ENCODE peak calls at places on chromosomes 6 and 20, in six cellular contexts. O is GM12878, K is A549, R is endothelial cell of umbilical vein, G is HepG2, Y is K562. J is an unnamed sample.

GRCh38 chr6:159125977-159126376 is 43.2 kb upstream of the FNDC1 start:
- DNase-seq in O (no peak), K (no peak), R (no peak), G (no peak), Y (no peak), J (no peak)

GRCh38 chr6:70257874-70258273 is 45.0 kb downstream of the COL9A1 start:
- DNase-seq in O (no peak), K (no peak), R (no peak), G (no peak), Y (no peak), J (no peak)

GRCh38 chr20:48684501-48685041 is 143.2 kb downstream of the PREX1 start:
- DNase-seq in O (no peak), K (no peak), R (peak; percentile 26), G (no peak), Y (no peak), J (peak; percentile 30)

GRCh38 chr6:157685596-157686280 is 137.3 kb upstream of the SNX9 start:
- DNase-seq in O (no peak), K (no peak), R (no peak), G (no peak), Y (no peak), J (no peak)

GRCh38 chr6:136859430-136859829 is 37.0 kb downstream of the PEX7 start:
- DNase-seq in O (no peak), K (no peak), R (no peak), G (no peak), Y (no peak), J (peak; percentile 71)

GRCh38 chr20:62876826-62877728 is 15.5 kb upstream of the TCFL5 start:
- DNase-seq in O (no peak), K (no peak), R (peak; percentile 65), G (no peak), Y (no peak), J (no peak)

GRCh38 chr6:7172605-7173185 is 64.9 kb downstream of the RREB1 start:
- DNase-seq in O (no peak), K (no peak), R (peak; percentile 64), G (no peak), Y (no peak), J (peak; percentile 64)

GRCh38 chr6:43715056-43715788 is 27.6 kb upstream of the MRPS18A start:
- DNase-seq in O (peak; percentile 87), K (no peak), R (no peak), G (no peak), Y (no peak), J (no peak)

GRCh38 chr6:28565823-28566526 is 40.3 kb downstream of the GPX5 start:
- DNase-seq in O (no peak), K (no peak), R (no peak), G (peak; percentile 83), Y (peak; percentile 85), J (peak; percentile 66)

GRCh38 chr20:23257848-23258746 is 92.5 kb upstream of the NXT1 start:
- DNase-seq in O (no peak), K (no peak), R (peak; percentile 97), G (no peak), Y (no peak), J (peak; percentile 61)

DNA sequence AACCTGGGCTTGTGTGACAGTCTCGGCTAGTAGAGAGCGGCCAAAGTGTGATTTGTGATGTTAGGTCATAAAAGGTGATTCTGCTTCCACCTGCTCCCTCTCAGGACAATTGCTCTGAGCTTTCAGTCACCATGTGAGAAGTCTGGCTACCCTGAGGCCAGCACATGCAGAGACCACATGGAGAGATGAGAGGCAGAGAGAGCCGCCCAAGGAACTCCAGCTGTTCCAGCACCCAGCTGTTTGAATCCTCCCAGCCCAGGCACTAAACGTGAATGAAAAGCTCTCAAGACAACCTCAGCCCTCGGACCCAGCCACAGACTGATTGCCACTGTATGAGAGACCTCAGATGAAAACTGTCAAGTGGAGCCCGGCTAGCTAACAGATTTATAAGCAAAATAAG is 143.4 kb upstream of the EEF1E1 start:
- DNase-seq in O (no peak), K (no peak), R (no peak), G (no peak), Y (no peak), J (no peak)
- TF ChIP-seq MAX in O (no peak), K (no peak), R (no peak), G (no peak), Y (no peak), J (no peak)

GRCh38 chr6:1622220-1622841 is 12.6 kb downstream of the FOXC1 start:
- DNase-seq in O (no peak), K (no peak), R (no peak), G (no peak), Y (no peak), J (no peak)
- TF ChIP-seq MYC in O (no peak), K (no peak), R (no peak), G (no peak), Y (no peak), J (no peak)

DNA sequence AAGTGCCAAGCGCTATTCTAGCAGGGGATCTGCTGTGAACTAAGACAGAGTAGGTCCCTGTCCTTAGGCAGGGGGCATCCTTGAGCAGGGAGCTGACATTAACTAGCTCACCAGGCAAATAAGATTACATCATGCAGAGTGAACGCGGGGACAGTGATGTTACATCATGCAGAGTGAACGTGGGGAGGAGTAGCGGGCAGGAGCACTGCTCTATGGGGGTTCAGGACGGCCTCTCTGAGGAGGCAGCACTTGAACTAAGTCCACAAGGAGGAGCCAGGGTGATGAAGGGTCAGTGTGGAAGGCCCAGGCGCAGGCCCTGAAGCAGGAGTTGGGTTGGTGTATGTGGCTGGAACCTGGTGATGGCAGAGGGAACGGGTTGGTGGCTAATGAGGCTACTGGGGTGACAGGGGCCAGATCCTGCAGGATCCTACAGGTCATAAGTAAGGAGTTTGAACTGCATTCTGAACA is 38.7 kb downstream of the KAT14 start:
- DNase-seq in O (no peak), K (no peak), R (no peak), G (peak; percentile 56), Y (peak; percentile 26), J (peak; percentile 49)
- TF ChIP-seq MAX in O (no peak), K (no peak), R (no peak), G (no peak), Y (no peak), J (no peak)

GRCh38 chr6:5285526-5285925 is 24.2 kb downstream of the FARS2 start:
- DNase-seq in O (no peak), K (no peak), R (no peak), G (no peak), Y (no peak), J (no peak)
- TF ChIP-seq MYC in O (no peak), K (no peak), R (no peak), G (no peak), Y (no peak), J (no peak)

DNA sequence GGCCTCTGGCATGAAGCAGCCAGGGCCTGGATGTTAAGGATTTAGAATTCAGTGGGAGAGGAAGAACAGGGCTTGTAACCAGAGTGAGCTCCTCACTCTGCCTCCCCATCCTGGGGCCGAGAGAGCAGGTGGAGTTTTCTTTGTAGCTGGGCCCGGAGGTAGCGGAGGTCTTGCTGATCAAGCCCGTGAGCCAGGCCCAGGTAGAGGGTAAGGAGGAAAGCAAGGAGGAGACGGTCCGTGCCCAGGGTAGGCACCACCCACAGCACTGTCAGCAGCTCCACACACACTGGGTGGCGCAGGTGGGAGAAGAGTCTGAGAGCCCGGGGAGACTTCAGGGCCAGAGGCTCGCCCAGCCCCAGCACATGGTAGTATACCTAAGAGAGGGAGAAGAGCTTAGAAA is 2.1 kb upstream of the PPP1R18 start:
- DNase-seq in O (no peak), K (no peak), R (no peak), G (no peak), Y (no peak), J (no peak)
- TF ChIP-seq MAX in O (no peak), K (no peak), R (no peak), G (no peak), Y (no peak), J (no peak)

DNA sequence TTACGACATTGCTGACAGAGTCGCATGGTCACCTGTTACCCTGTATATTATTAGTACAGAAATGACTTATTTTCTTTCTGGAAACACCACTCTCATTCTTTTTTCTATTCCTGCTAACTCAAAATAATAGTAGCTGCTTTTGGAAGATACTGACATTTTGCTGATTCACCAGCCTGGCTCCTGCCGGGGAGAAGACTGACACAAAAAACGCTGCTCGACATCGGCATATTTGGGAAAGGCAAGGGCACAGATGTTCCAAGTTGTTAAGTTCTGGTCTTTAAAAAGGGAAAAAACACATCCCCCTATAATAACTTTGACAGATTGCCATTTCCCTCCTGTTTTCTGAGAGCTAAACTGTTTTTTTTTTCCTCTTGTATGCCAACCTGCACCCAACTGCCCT is 55.4 kb downstream of the CTNNBL1 start:
- DNase-seq in O (no peak), K (no peak), R (no peak), G (no peak), Y (no peak), J (no peak)
- TF ChIP-seq MYC in O (no peak), K (no peak), R (no peak), G (no peak), Y (no peak), J (no peak)